ENCODE peak calls at places on chromosomes 6 and 20, in six cellular contexts. C is NCI-H2081; O is cardiac fibroblast; K is T-helper 1 cell; Y is activated T-cell treated with anti-CD3 and anti-CD28 coated beads for 24 hours; R is activated CD4-positive, alpha-beta T cell treated with anti-CD3 and anti-CD28 coated beads, Interleukin-2, amount 50 U/mL, for 48 hours. X is an unnamed sample.

GRCh38 chr6:7991992-7992815 is 72.0 kb downstream of the BLOC1S5 start:
- DNase-seq in O (peak), K (no peak), C (no peak), Y (no peak), R (no peak), X (no peak)

GRCh38 chr20:9250511-9250910 is 181.6 kb downstream of the PLCB4 start:
- DNase-seq in Y (no peak), K (no peak), R (no peak), O (no peak), C (no peak), X (no peak)

GRCh38 chr6:16436550-16436949 is 198.2 kb downstream of the GMPR start:
- DNase-seq in O (no peak), K (no peak), R (peak), C (no peak), Y (peak), X (no peak)

GRCh38 chr6:166206066-166206465 is 38.4 kb upstream of the TBXT start:
- DNase-seq in C (no peak), O (peak), K (no peak), R (no peak), Y (no peak), X (no peak)

GRCh38 chr6:37588745-37589139 is 89.0 kb upstream of the CCDC167 start:
- DNase-seq in K (no peak), C (no peak), O (no peak), Y (no peak), R (no peak), X (no peak)

GRCh38 chr20:9019833-9020232 is 49.1 kb upstream of the PLCB4 start:
- DNase-seq in Y (no peak), R (no peak), O (no peak), K (no peak), C (no peak), X (no peak)

GRCh38 chr20:20369353-20370086 is 1.6 kb downstream of the INSM1 start:
- DNase-seq in Y (no peak), K (no peak), O (no peak), C (peak), R (peak), X (no peak)

GRCh38 chr6:168909288-168909687 is 344.4 kb downstream of the THBS2 start:
- DNase-seq in C (no peak), O (no peak), R (no peak), K (no peak), Y (no peak), X (no peak)

GRCh38 chr20:35200255-35200654 is 26.2 kb upstream of the MMP24 start:
- DNase-seq in Y (no peak), O (peak), R (no peak), K (no peak), C (no peak), X (no peak)

GRCh38 chr20:31751126-31751525 is 12.0 kb downstream of the TPX2 start:
- DNase-seq in C (no peak), R (no peak), K (no peak), Y (no peak), O (peak), X (no peak)

GRCh38 chr20:61515922-61516321 is 263.9 kb downstream of the CDH4 start:
- DNase-seq in K (no peak), Y (no peak), O (no peak), C (no peak), R (no peak), X (no peak)

GRCh38 chr20:7859371-7859802 is 80.9 kb downstream of the HAO1 start:
- DNase-seq in Y (no peak), C (peak), R (no peak), O (peak), K (no peak), X (peak)

GRCh38 chr6:31791324-31792089 is 4.0 kb downstream of the VARS1 start:
- DNase-seq in R (peak), C (peak), Y (no peak), O (peak), K (no peak), X (peak)

GRCh38 chr6:21885532-21886089 is 292.1 kb downstream of the SOX4 start:
- DNase-seq in O (peak), Y (no peak), K (no peak), C (no peak), R (no peak), X (peak)

GRCh38 chr6:30970946-30971345 is 12.6 kb upstream of the MUC21 start:
- DNase-seq in K (no peak), O (no peak), C (no peak), Y (no peak), R (no peak), X (no peak)

GRCh38 chr6:45553730-45554344 is 176.1 kb upstream of the SUPT3H start:
- DNase-seq in K (no peak), C (no peak), O (no peak), Y (no peak), R (no peak), X (no peak)

GRCh38 chr6:151539506-151540268 is 45.9 kb downstream of the CCDC170 start:
- DNase-seq in R (no peak), K (no peak), Y (no peak), C (no peak), O (no peak), X (no peak)

GRCh38 chr20:39429716-39430115 is 467.6 kb downstream of the DHX35 start:
- DNase-seq in R (no peak), O (no peak), Y (no peak), K (no peak), C (no peak), X (peak)

GRCh38 chr6:2412731-2413130 is 167.3 kb upstream of the GMDS start:
- DNase-seq in O (peak), C (no peak), K (no peak), Y (no peak), R (no peak), X (no peak)

GRCh38 chr20:46312075-46312944 is 4.0 kb upstream of the CDH22 start:
- DNase-seq in K (no peak), R (peak), O (no peak), Y (no peak), C (no peak), X (peak)

GRCh38 chr6:156718647-156719394 is 58.4 kb upstream of the ARID1B start:
- DNase-seq in R (no peak), C (no peak), O (peak), K (no peak), Y (no peak), X (peak)